ENCODE peak calls at places on chromosomes 2 and 18, in ten cellular contexts. T, D, K, E, Y, P, R, V, S and J are unnamed samples.

GRCh38 chr2:32832400-32832799 is 114.4 kb upstream of the LTBP1 start:
- DNase-seq in V (no peak), D (no peak), K (no peak), Y (no peak), P (no peak), S (no peak), T (no peak), E (no peak), R (no peak), J (no peak)

GRCh38 chr18:76459687-76460350 is 35.2 kb downstream of the ZNF516 start:
- DNase-seq in R (no peak), P (no peak), K (peak; percentile 100), T (peak; percentile 64), S (no peak), E (peak; percentile 20), V (peak; percentile 99), D (peak; percentile 93), Y (peak; percentile 88), J (peak; percentile 99)

GRCh38 chr2:26245231-26245732 is 543 bp downstream of the HADHB start:
- DNase-seq in T (peak; percentile 71), E (no peak), V (peak; percentile 69), S (peak; percentile 75), P (peak; percentile 15), D (peak; percentile 25), Y (peak; percentile 71), K (peak; percentile 16), R (peak; percentile 39), J (peak; percentile 74)

GRCh38 chr2:205188516-205189138 is 493.7 kb upstream of the NRP2 start:
- DNase-seq in R (no peak), E (peak; percentile 55), K (peak; percentile 42), P (no peak), D (no peak), Y (peak; percentile 66), S (peak; percentile 52), T (peak; percentile 48), V (no peak), J (peak; percentile 48)

GRCh38 chr18:58669731-58670379 is 1.4 kb upstream of the MALT1 start:
- DNase-seq in E (no peak), K (peak; percentile 89), T (no peak), V (peak; percentile 90), D (peak; percentile 95), S (no peak), R (no peak), P (peak; percentile 31), Y (peak; percentile 62), J (peak; percentile 59)

GRCh38 chr2:79723830-79724229 is 211.0 kb downstream of the CTNNA2 start:
- DNase-seq in T (peak; percentile 40), S (no peak), R (no peak), E (no peak), V (no peak), Y (peak; percentile 96), P (no peak), K (peak; percentile 100), D (peak; percentile 12), J (peak; percentile 90)

GRCh38 chr18:6624271-6624670 is 105.2 kb upstream of the ARHGAP28 start:
- DNase-seq in V (peak; percentile 53), R (no peak), E (no peak), P (no peak), S (no peak), T (no peak), K (peak; percentile 78), D (peak; percentile 74), Y (peak; percentile 57), J (peak; percentile 87)

GRCh38 chr2:240149943-240150784 is 9.7 kb upstream of the OTOS start:
- DNase-seq in R (no peak), Y (peak; percentile 23), T (peak; percentile 76), E (peak; percentile 78), V (no peak), P (no peak), D (peak; percentile 55), S (peak; percentile 78), K (no peak), J (peak; percentile 62)

GRCh38 chr2:27072950-27073349 is 1.5 kb upstream of the OST4 start:
- DNase-seq in V (no peak), K (peak; percentile 82), D (no peak), T (no peak), E (no peak), R (no peak), Y (peak; percentile 32), P (no peak), S (no peak), J (no peak)

GRCh38 chr2:223219872-223220621 is 168.1 kb downstream of the KCNE4 start:
- DNase-seq in T (no peak), V (no peak), K (no peak), P (no peak), S (no peak), E (no peak), Y (no peak), R (no peak), D (no peak), J (no peak)

GRCh38 chr2:1795261-1795828 is 51.0 kb upstream of the PXDN start:
- DNase-seq in R (no peak), E (no peak), P (no peak), D (no peak), K (no peak), V (no peak), Y (no peak), T (no peak), S (no peak), J (no peak)

GRCh38 chr2:68607837-68608236 is 35.5 kb upstream of the PROKR1 start:
- DNase-seq in Y (no peak), E (no peak), T (no peak), P (no peak), V (no peak), S (no peak), D (no peak), R (no peak), K (no peak), J (no peak)

GRCh38 chr2:68612765-68613519 is 30.4 kb upstream of the PROKR1 start:
- DNase-seq in Y (no peak), E (no peak), D (no peak), P (no peak), S (no peak), K (no peak), R (no peak), V (no peak), T (no peak), J (no peak)
- H2AFZ ChIP-seq in Y (no peak overlapping the region), E (no peak overlapping the region), D (no peak overlapping the region), P (no peak overlapping the region), S (no peak overlapping the region), K (no peak overlapping the region), R (no peak overlapping the region), V (no peak overlapping the region), T (no peak overlapping the region), J (no peak overlapping the region)

GRCh38 chr2:198314559-198315153 is 510.3 kb downstream of the PLCL1 start:
- DNase-seq in K (peak; percentile 31), D (peak; percentile 57), S (peak; percentile 71), P (peak; percentile 4), V (peak; percentile 49), R (peak; percentile 60), Y (peak; percentile 71), T (peak; percentile 68), E (no peak), J (peak; percentile 79)
- H2AFZ ChIP-seq in K (no peak overlapping the region), D (no peak overlapping the region), S (no peak overlapping the region), P (no peak overlapping the region), V (no peak overlapping the region), R (no peak overlapping the region), Y (no peak overlapping the region), T (no peak overlapping the region), E (no peak overlapping the region), J (no peak overlapping the region)

DNA sequence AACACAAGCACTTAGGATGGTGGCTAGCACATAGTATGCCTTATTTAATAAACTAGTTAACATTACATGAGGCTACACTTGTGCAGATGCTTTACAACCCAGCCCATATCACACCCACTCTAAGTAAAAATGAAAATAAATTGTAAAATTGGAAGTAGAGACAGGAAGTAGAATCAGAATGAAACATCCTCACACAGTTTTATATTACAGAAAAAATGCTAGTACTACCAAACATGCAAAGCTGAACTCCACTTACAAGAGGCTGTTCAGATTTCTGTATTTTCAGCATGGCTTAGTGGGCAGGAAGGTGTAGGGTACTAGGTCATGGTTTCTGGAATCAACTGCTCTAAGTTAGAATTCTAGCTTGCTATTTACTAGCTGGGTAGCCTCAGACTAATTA is 18.2 kb upstream of the CRIM1 start:
- DNase-seq in P (no peak), K (no peak), R (no peak), S (no peak), Y (no peak), T (no peak), E (no peak), V (no peak), D (no peak), J (peak; percentile 2)
- H2AFZ ChIP-seq in P (no peak overlapping the region), K (no peak overlapping the region), R (no peak overlapping the region), S (no peak overlapping the region), Y (no peak overlapping the region), T (no peak overlapping the region), E (no peak overlapping the region), V (no peak overlapping the region), D (no peak overlapping the region), J (no peak overlapping the region)

GRCh38 chr2:6943971-6944370 is 26.8 kb downstream of the RNF144A start:
- DNase-seq in T (no peak), Y (no peak), S (no peak), P (no peak), E (no peak), K (no peak), V (no peak), D (no peak), R (no peak), J (no peak)

GRCh38 chr2:6946722-6947121 is 29.5 kb downstream of the RNF144A start:
- DNase-seq in R (no peak), S (no peak), T (no peak), P (no peak), Y (peak; percentile 93), V (peak; percentile 82), D (peak; percentile 91), E (no peak), K (peak; percentile 93), J (peak; percentile 89)

GRCh38 chr2:6945821-6946220 is 28.6 kb downstream of the RNF144A start:
- DNase-seq in S (no peak), D (no peak), P (no peak), K (no peak), R (no peak), Y (peak; percentile 28), V (no peak), T (no peak), E (no peak), J (no peak)

GRCh38 chr2:6944546-6944945 is 27.3 kb downstream of the RNF144A start:
- DNase-seq in D (no peak), R (no peak), Y (no peak), V (no peak), T (no peak), E (no peak), S (no peak), K (no peak), P (no peak), J (no peak)

DNA sequence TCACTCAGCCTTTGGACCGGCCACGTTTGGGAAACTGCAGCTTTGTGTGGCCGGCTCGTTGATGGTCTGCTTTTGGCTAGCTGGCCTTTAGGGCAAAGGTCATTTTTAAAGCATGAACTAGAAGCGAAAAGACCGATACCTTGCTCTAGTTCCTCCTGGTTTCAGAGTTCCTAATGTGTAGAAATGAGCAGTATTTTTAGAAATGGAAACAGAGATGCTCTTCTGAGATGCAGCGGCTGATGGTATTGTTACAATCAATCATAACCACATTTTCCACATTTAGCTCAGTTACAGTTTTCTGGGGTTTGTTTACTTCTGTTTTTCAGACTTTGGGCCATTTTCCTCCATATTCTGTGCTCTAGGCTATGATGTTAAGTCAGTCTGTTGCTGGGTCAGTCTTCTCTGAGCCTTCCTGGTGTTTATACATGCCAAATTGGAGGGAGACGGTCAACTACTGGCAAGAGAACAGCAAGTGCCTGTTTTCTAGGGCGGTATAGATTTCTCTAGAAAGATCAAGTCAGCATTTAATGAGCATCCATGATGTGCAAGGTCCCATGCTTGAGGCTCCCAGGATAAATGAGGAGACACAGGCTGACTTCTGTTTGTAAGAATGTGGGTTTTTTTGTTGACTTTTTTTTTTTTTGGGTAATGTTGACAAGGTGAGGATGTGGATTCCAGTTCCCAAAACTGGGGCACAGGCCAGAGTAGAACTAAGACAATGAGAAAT is 28.0 kb downstream of the RNF144A start:
- DNase-seq in T (no peak), P (peak; percentile 72), V (no peak), E (no peak), K (no peak), Y (no peak), S (no peak), R (peak; percentile 87), D (peak; percentile 7), J (no peak)
- H2AFZ ChIP-seq in T (no peak overlapping the region), P (no peak overlapping the region), V (no peak overlapping the region), E (no peak overlapping the region), K (no peak overlapping the region), Y (no peak overlapping the region), S (no peak overlapping the region), R (no peak overlapping the region), D (no peak overlapping the region), J (no peak overlapping the region)